ENCODE peak calls at places on chromosome 10, in five cellular contexts. H is transverse colon, Z is B cell, D is AG04450, R is colonic mucosa. E is an unnamed sample.

GRCh38 chr10:50579491-50580259 is 44.1 kb downstream of the SGMS1 start:
- DNase-seq in H (no peak), Z (no peak), D (no peak), R (peak), E (no peak)

GRCh38 chr10:68296833-68297232 is 35.0 kb upstream of the HNRNPH3 start:
- DNase-seq in H (no peak), Z (no peak), D (no peak), R (no peak), E (no peak)

GRCh38 chr10:89389254-89389653 is 3.2 kb upstream of the IFIT1 start:
- DNase-seq in H (no peak), Z (no peak), D (no peak), R (no peak), E (peak)

GRCh38 chr10:10910634-10911033 is 107.0 kb upstream of the CELF2 start:
- DNase-seq in H (no peak), Z (no peak), D (no peak), R (no peak), E (no peak)

GRCh38 chr10:28331821-28332220 is 29.0 kb upstream of the MPP7 start:
- DNase-seq in H (no peak), Z (no peak), D (peak), R (no peak), E (no peak)

GRCh38 chr10:47257396-47258120 is 42.4 kb upstream of the GDF10 start:
- DNase-seq in H (no peak), Z (no peak), D (no peak), R (no peak), E (peak)

GRCh38 chr10:76319666-76320065 is 888.2 kb downstream of the LRMDA start:
- DNase-seq in H (no peak), Z (no peak), D (no peak), R (no peak), E (no peak)

GRCh38 chr10:33653584-33654367 is 319.3 kb upstream of the NRP1 start:
- DNase-seq in H (no peak), Z (no peak), D (no peak), R (no peak), E (no peak)

GRCh38 chr10:97333601-97334369 is 744 bp downstream of the FRAT2 start:
- DNase-seq in H (peak), Z (no peak), D (no peak), R (peak), E (peak)

GRCh38 chr10:31604141-31604540 is 285.1 kb downstream of the ZEB1 start:
- DNase-seq in H (no peak), Z (no peak), D (no peak), R (no peak), E (no peak)

GRCh38 chr10:1025684-1026083 is at the start of gene IDI2:
- DNase-seq in H (no peak), Z (no peak), D (no peak), R (no peak), E (no peak)

GRCh38 chr10:37289833-37290464 is 164.6 kb downstream of the ANKRD30A start:
- DNase-seq in H (no peak), Z (no peak), D (no peak), R (no peak), E (no peak)

GRCh38 chr10:92867235-92867634 is 18.9 kb downstream of the EXOC6 start:
- DNase-seq in H (no peak), Z (no peak), D (no peak), R (no peak), E (no peak)

GRCh38 chr10:58820862-58821559 is 308.3 kb downstream of the BICC1 start:
- DNase-seq in H (no peak), Z (no peak), D (peak), R (no peak), E (no peak)

GRCh38 chr10:32000937-32001336 is 55.3 kb downstream of the KIF5B start:
- DNase-seq in H (no peak), Z (no peak), D (no peak), R (no peak), E (no peak)

GRCh38 chr10:75058142-75058541 is 53.3 kb upstream of the SAMD8 start:
- DNase-seq in H (no peak), Z (no peak), D (no peak), R (no peak), E (no peak)

GRCh38 chr10:69891057-69891617 is 89.4 kb downstream of the COL13A1 start:
- DNase-seq in H (peak), Z (no peak), D (no peak), R (peak), E (no peak)

GRCh38 chr10:3932597-3933380 is 147.8 kb upstream of the KLF6 start:
- DNase-seq in H (no peak), Z (no peak), D (no peak), R (no peak), E (no peak)

GRCh38 chr10:97072851-97073665 is 112.7 kb downstream of the SLIT1 start:
- DNase-seq in H (peak), Z (peak), D (peak), R (peak), E (peak)

GRCh38 chr10:74153123-74153522 is 2.1 kb downstream of the ADK start:
- DNase-seq in H (no peak), Z (no peak), D (no peak), R (no peak), E (no peak)

GRCh38 chr10:63105811-63106755 is 27.0 kb upstream of the NRBF2 start:
- DNase-seq in H (no peak), Z (no peak), D (no peak), R (peak), E (no peak)

GRCh38 chr10:15864419-15864818 is 4.1 kb upstream of the MINDY3 start:
- DNase-seq in H (no peak), Z (no peak), D (no peak), R (no peak), E (no peak)

GRCh38 chr10:13613519-13613918 is 26.8 kb downstream of the PRPF18 start:
- DNase-seq in H (no peak), Z (no peak), D (no peak), R (no peak), E (no peak)

GRCh38 chr10:121462955-121463354 is 135.3 kb downstream of the FGFR2 start:
- DNase-seq in H (no peak), Z (no peak), D (no peak), R (no peak), E (no peak)

GRCh38 chr10:110664483-110665420 is 20.6 kb downstream of the RBM20 start:
- DNase-seq in H (peak), Z (no peak), D (peak), R (no peak), E (no peak)

GRCh38 chr10:85673270-85673669 is 693.3 kb downstream of the GRID1 start:
- DNase-seq in H (no peak), Z (no peak), D (no peak), R (no peak), E (no peak)

GRCh38 chr10:44172883-44173557 is 211.9 kb downstream of the CXCL12 start:
- DNase-seq in H (no peak), Z (no peak), D (no peak), R (no peak), E (no peak)

GRCh38 chr10:77737608-77738007 is 100.0 kb upstream of the KCNMA1 start:
- DNase-seq in H (no peak), Z (no peak), D (peak), R (no peak), E (no peak)

GRCh38 chr10:37685741-37686683 is 171.4 kb downstream of the ZNF248 start:
- DNase-seq in H (no peak), Z (no peak), D (no peak), R (no peak), E (no peak)

GRCh38 chr10:35781643-35782035 is 139.5 kb upstream of the FZD8 start:
- DNase-seq in H (peak), Z (no peak), D (no peak), R (no peak), E (no peak)
- TF ChIP-seq CTCF in H (no peak), Z (no peak), D (peak), R (peak), E (no peak)

GRCh38 chr10:79980711-79981110 is 31.8 kb upstream of the SFTPD start:
- DNase-seq in H (no peak), Z (no peak), D (no peak), R (no peak), E (no peak)

GRCh38 chr10:79982861-79983260 is 34.0 kb upstream of the SFTPD start:
- DNase-seq in H (no peak), Z (no peak), D (no peak), R (no peak), E (no peak)

GRCh38 chr10:79982486-79982800 is 33.5 kb upstream of the SFTPD start:
- DNase-seq in H (no peak), Z (no peak), D (no peak), R (no peak), E (peak)

GRCh38 chr10:79981356-79981672 is 32.4 kb upstream of the SFTPD start:
- DNase-seq in H (no peak), Z (no peak), D (no peak), R (no peak), E (no peak)

DNA sequence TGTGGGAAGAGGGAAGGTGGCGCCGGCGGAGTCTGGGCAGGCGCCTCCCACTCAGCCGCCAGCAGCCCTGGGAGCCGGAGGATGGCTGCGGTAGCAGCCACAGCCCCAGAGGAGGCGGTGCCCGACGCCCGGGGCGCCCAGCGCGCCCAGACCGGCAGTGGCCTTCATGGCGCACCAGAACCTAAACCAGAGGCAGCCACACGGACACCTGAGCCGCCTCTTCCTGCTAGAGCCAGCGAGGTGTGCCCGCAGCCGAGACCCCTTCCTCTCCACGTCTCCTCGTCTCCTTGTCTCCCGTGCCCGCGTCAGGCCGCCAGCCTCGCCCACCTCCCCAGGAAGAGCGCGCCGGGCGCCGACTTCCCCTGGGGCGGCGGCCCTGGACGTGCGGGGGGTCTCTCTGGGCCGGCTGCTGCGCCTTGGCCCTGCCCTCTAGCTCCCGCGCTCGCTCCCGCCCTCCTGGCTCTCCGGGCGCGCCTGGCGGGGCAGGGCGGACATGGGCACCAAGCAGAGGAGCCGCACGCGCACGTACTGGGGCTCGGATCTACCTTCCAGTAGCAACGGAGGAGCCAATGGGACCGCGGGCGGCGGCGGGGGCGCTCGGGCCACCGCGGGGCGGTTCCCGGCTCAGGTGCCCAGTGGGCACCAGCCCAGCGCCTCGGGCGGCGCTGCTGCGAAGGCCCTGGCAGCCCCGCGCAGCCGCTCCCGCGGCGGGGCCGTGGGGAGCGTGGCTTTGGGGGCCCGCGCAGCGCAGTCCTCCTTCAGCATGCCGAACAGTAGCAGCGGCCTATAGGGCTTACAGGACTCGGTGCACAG is 33.0 kb upstream of the SFTPD start:
- DNase-seq in H (peak), Z (no peak), D (no peak), R (peak), E (peak)
- TF ChIP-seq CTCF in H (no peak), Z (no peak), D (peak), R (no peak), E (no peak)

GRCh38 chr10:118047363-118047719 is 600 bp upstream of the RAB11FIP2 start:
- DNase-seq in H (no peak), Z (no peak), D (no peak), R (peak), E (peak)

GRCh38 chr10:118045154-118045841 is 1.4 kb downstream of the RAB11FIP2 start:
- DNase-seq in H (no peak), Z (no peak), D (no peak), R (no peak), E (no peak)

GRCh38 chr10:118042827-118043242 is 3.9 kb downstream of the RAB11FIP2 start:
- DNase-seq in H (no peak), Z (no peak), D (no peak), R (no peak), E (no peak)

GRCh38 chr10:118045842-118046490 is 775 bp downstream of the RAB11FIP2 start:
- DNase-seq in H (peak), Z (no peak), D (no peak), R (peak), E (peak)

DNA sequence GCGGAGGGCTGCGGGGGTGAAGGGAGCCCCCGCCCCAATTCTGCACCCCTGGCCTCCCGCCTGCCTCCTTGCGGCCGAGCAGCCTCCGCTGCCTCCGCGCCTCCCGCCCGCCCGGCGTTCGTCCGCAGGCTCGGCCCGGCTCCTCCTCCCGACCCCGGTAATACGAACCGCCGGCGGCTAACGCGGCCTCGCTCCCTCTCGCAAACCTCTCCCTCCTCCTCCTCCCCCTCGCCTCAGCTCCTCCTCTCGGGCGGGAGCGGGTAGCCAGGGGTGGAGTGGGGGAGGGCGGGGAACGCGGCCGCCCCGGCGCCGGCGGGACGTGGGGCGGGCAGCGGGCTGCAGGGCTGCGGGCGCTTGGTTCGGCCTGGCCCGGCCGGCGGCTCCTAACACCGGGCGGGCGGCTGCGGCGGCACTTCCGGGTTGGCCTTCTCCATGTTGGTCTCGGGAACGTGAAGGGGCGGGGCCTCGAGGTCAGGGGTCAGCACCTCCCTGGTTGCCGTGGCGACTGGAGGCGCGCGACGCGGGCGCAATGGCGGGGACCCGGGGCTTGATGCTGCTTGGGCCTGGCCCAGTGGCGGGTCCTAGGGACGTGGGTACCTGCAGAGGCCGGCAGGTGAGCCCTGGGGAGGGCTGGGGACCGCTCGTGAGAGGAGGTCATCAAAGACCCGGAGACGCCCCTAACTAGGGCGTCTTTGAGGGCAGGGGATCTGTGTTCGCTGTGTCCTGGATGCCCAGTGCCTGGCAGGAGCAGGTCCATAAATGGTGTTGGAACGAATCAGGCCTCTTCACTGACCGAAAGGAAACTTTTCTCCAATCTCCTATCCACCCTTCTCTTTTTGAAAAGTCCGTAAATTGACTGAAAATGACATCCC is at the start of gene RAB11FIP2:
- DNase-seq in H (peak), Z (peak), D (peak), R (peak), E (peak)
- TF ChIP-seq CTCF in H (peak), Z (no peak), D (peak), R (no peak), E (peak)

DNA sequence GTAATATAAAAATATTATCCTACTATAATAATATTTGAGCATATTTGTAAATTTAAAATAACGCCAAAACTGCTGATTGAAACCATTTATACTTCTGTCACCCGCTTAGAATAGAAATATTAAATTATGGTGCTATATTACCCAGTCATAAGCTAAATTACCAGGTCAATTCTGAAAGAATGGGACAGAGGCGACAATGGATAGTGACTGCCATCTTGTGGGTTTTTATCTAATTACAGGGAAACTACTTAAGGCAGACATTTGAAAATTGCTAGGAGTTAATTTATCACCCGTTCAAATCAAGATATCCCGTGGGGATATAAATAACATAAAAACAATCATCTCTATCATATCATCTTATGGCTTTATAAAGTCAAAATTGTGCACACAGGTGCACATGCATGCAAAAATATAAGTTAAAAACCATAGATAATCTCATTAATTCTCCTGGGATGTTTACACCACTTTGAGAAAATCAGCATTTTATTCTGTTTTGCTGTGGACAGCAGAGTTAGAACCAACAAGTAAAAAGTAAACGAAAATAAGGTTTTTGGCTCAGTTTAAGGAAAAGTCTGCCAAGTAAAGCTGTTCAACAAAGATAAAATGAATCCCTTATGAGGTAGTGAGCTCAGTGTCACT is 41.3 kb upstream of the HPSE2 start:
- DNase-seq in H (no peak), Z (no peak), D (no peak), R (no peak), E (no peak)
- TF ChIP-seq CTCF in H (peak), Z (peak), D (peak), R (no peak), E (peak)

GRCh38 chr10:112026438-112026837 is 157.1 kb downstream of the GPAM start:
- DNase-seq in H (no peak), Z (no peak), D (no peak), R (no peak), E (no peak)
- TF ChIP-seq CTCF in H (no peak), Z (no peak), D (no peak), R (no peak), E (no peak)

DNA sequence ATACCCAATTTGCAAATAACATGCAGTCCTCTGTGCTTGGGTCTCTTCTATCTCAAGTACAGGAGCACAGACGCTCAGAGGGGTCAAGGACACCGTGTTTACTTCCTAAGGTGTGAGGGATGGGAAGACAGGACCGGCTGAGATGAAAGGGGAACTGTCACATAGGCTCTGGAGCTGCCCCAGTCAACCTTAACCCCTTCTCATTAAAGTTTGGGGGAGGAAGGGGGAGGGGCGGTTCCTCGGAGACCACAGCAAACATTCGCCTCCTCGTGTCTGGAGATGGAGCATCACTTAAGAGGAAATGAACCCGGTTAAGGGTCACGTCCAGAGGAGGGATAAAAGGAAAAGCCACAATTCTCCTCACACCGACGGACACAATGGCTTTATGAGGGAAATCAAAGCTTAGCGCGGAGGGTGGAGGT is 1.1 kb downstream of the SH3PXD2A start:
- DNase-seq in H (peak), Z (no peak), D (no peak), R (no peak), E (no peak)
- TF ChIP-seq CTCF in H (no peak), Z (no peak), D (peak), R (no peak), E (no peak)

GRCh38 chr10:128843972-128844371 is 623.1 kb upstream of the MGMT start:
- DNase-seq in H (no peak), Z (no peak), D (no peak), R (no peak), E (no peak)
- TF ChIP-seq CTCF in H (peak), Z (no peak), D (no peak), R (no peak), E (no peak)

GRCh38 chr10:84205853-84206513 is 11.6 kb downstream of the CDHR1 start:
- DNase-seq in H (no peak), Z (no peak), D (no peak), R (no peak), E (no peak)
- TF ChIP-seq CTCF in H (no peak), Z (peak), D (no peak), R (no peak), E (no peak)

DNA sequence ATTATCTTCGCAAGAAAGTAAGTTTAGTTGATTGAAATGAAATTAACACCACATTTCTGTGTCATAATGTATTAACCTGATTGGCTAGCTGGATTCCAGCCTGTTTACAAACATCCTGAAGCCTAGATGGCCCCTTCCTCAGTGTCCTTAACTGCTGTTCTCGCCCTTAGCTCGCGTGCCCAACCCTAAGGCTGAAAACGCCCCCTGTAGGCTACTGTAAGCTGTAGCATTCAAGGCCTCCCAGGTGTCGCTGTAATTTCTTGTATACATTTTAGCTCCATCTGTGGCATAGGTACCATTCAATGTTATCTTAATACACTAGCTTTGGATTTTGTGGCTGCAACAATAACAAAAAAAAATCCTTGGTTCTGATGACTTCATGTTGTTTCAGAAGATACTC is 191.6 kb downstream of the MGMT start:
- DNase-seq in H (no peak), Z (no peak), D (no peak), R (no peak), E (no peak)
- TF ChIP-seq CTCF in H (peak), Z (no peak), D (peak), R (no peak), E (peak)

E was measured in GM13977.